ENCODE peak calls at places on chromosome 22, in seven cellular contexts. X, V, S, F, O, I and B are unnamed samples.
A peak's percentile ranks its signal among the peaks of the same experiment; 100 is the strongest.

GRCh38 chr22:31337178-31337577 is 9.0 kb downstream of the PATZ1 start:
- DNase-seq in X (no peak), V (no peak), S (no peak), F (no peak), O (no peak), I (no peak), B (no peak)

GRCh38 chr22:32828561-32828960 is 27.1 kb downstream of the TIMP3 start:
- DNase-seq in X (no peak), V (no peak), S (no peak), F (no peak), O (no peak), I (no peak), B (no peak)

GRCh38 chr22:32353292-32353691 is 4.4 kb upstream of the RFPL3 start:
- DNase-seq in X (no peak), V (no peak), S (no peak), F (no peak), O (no peak), I (no peak), B (no peak)

GRCh38 chr22:42871146-42872050 is 14.3 kb upstream of the ARFGAP3 start:
- DNase-seq in X (no peak), V (no peak), S (no peak), F (no peak), O (no peak), I (no peak), B (no peak)

GRCh38 chr22:29043906-29044575 is 17.6 kb downstream of the C22orf31 start:
- DNase-seq in X (no peak), V (no peak), S (no peak), F (no peak), O (no peak), I (no peak), B (no peak)

GRCh38 chr22:50699754-50700386 is 27.2 kb downstream of the SHANK3 start:
- DNase-seq in X (no peak), V (no peak), S (no peak), F (no peak), O (no peak), I (no peak), B (peak; percentile 13)

GRCh38 chr22:16955678-16956210 is 52.3 kb downstream of the GAB4 start:
- DNase-seq in X (peak; percentile 52), V (no peak), S (peak; percentile 4), F (no peak), O (peak; percentile 26), I (no peak), B (no peak)

GRCh38 chr22:47016636-47017035 is 254.2 kb downstream of the TBC1D22A start:
- DNase-seq in X (no peak), V (no peak), S (no peak), F (no peak), O (no peak), I (no peak), B (no peak)

GRCh38 chr22:27990879-27991278 is 71.8 kb upstream of the PITPNB start:
- DNase-seq in X (no peak), V (no peak), S (peak; percentile 71), F (no peak), O (peak; percentile 67), I (peak; percentile 21), B (peak; percentile 83)

GRCh38 chr22:40341604-40342003 is 4.7 kb upstream of the ADSL start:
- DNase-seq in X (no peak), V (no peak), S (no peak), F (no peak), O (no peak), I (no peak), B (no peak)

GRCh38 chr22:32410459-32410858 is 1.6 kb downstream of the RTCB start:
- DNase-seq in X (peak; percentile 43), V (no peak), S (no peak), F (no peak), O (no peak), I (no peak), B (no peak)

GRCh38 chr22:48572951-48573350 is 1254.7 kb downstream of the BRD1 start:
- DNase-seq in X (no peak), V (no peak), S (no peak), F (no peak), O (no peak), I (no peak), B (no peak)